ENCODE peak calls at places on chromosomes 12 and 14, in five cellular contexts. One of them, this sample, is unnamed.

GRCh38 chr14:49769581-49770211 is 1.7 kb downstream of the KLHDC2 start:
- DNase-seq in H54: no peak
- DNase-seq in GM23338: no peak
- DNase-seq in GM13977: no peak
- DNase-seq in AG04450: no peak
- DNase-seq in this sample: no peak

GRCh38 chr12:11433664-11434063 is 38.3 kb upstream of the PRB2 start:
- DNase-seq in H54: no peak
- DNase-seq in GM23338: no peak
- DNase-seq in GM13977: no peak
- DNase-seq in AG04450: no peak
- DNase-seq in this sample: no peak

GRCh38 chr12:107131832-107132616 is 38.7 kb upstream of the CRY1 start:
- DNase-seq in H54: peak
- DNase-seq in GM23338: peak
- DNase-seq in GM13977: peak
- DNase-seq in AG04450: peak
- DNase-seq in this sample: peak

GRCh38 chr14:41167040-41167439 is 439.6 kb upstream of the LRFN5 start:
- DNase-seq in H54: no peak
- DNase-seq in GM23338: peak
- DNase-seq in GM13977: no peak
- DNase-seq in AG04450: no peak
- DNase-seq in this sample: no peak

GRCh38 chr12:130465046-130465445 is 127.4 kb downstream of the PIWIL1 start:
- DNase-seq in H54: no peak
- DNase-seq in GM23338: no peak
- DNase-seq in GM13977: no peak
- DNase-seq in AG04450: no peak
- DNase-seq in this sample: no peak

GRCh38 chr14:74358176-74358829 is 10.0 kb downstream of the VRTN start:
- DNase-seq in H54: no peak
- DNase-seq in GM23338: no peak
- DNase-seq in GM13977: no peak
- DNase-seq in AG04450: no peak
- DNase-seq in this sample: no peak

GRCh38 chr12:40697566-40698257 is 5.5 kb downstream of the CNTN1 start:
- DNase-seq in H54: no peak
- DNase-seq in GM23338: no peak
- DNase-seq in GM13977: no peak
- DNase-seq in AG04450: no peak
- DNase-seq in this sample: no peak

GRCh38 chr12:116248930-116249329 is 28.6 kb downstream of the MED13L start:
- DNase-seq in H54: no peak
- DNase-seq in GM23338: no peak
- DNase-seq in GM13977: no peak
- DNase-seq in AG04450: no peak
- DNase-seq in this sample: no peak

GRCh38 chr14:103706551-103707328 is 8.5 kb downstream of the XRCC3 start:
- DNase-seq in H54: no peak
- DNase-seq in GM23338: no peak
- DNase-seq in GM13977: no peak
- DNase-seq in AG04450: no peak
- DNase-seq in this sample: no peak

GRCh38 chr14:105149146-105149781 is 19.3 kb downstream of the JAG2 start:
- DNase-seq in H54: no peak
- DNase-seq in GM23338: no peak
- DNase-seq in GM13977: no peak
- DNase-seq in AG04450: no peak
- DNase-seq in this sample: no peak

GRCh38 chr12:24749171-24749570 is 199.7 kb downstream of the BCAT1 start:
- DNase-seq in H54: no peak
- DNase-seq in GM23338: no peak
- DNase-seq in GM13977: no peak
- DNase-seq in AG04450: no peak
- DNase-seq in this sample: peak

GRCh38 chr12:32868885-32869284 is 27.7 kb downstream of the PKP2 start:
- DNase-seq in H54: no peak
- DNase-seq in GM23338: no peak
- DNase-seq in GM13977: no peak
- DNase-seq in AG04450: no peak
- DNase-seq in this sample: no peak

GRCh38 chr14:87494010-87494409 is 499.0 kb downstream of the GALC start:
- DNase-seq in H54: no peak
- DNase-seq in GM23338: peak
- DNase-seq in GM13977: no peak
- DNase-seq in AG04450: no peak
- DNase-seq in this sample: no peak

GRCh38 chr14:106211489-106211888 is 685.1 kb downstream of the TMEM121 start:
- DNase-seq in H54: no peak
- DNase-seq in GM23338: no peak
- DNase-seq in GM13977: no peak
- DNase-seq in AG04450: no peak
- DNase-seq in this sample: no peak

GRCh38 chr12:18981732-18982131 is 147.8 kb upstream of the PLEKHA5 start:
- DNase-seq in H54: no peak
- DNase-seq in GM23338: no peak
- DNase-seq in GM13977: no peak
- DNase-seq in AG04450: no peak
- DNase-seq in this sample: no peak

GRCh38 chr12:43284441-43284840 is 267.6 kb downstream of the ADAMTS20 start:
- DNase-seq in H54: no peak
- DNase-seq in GM23338: no peak
- DNase-seq in GM13977: no peak
- DNase-seq in AG04450: no peak
- DNase-seq in this sample: no peak

GRCh38 chr12:120168337-120168736 is 26.2 kb downstream of the GCN1 start:
- DNase-seq in H54: no peak
- DNase-seq in GM23338: no peak
- DNase-seq in GM13977: no peak
- DNase-seq in AG04450: no peak
- DNase-seq in this sample: no peak

GRCh38 chr12:58169826-58170225 is 228.5 kb downstream of the ATP23 start:
- DNase-seq in H54: no peak
- DNase-seq in GM23338: no peak
- DNase-seq in GM13977: no peak
- DNase-seq in AG04450: no peak
- DNase-seq in this sample: no peak

GRCh38 chr12:50803230-50803629 is 39.3 kb downstream of the ATF1 start:
- DNase-seq in H54: no peak
- DNase-seq in GM23338: no peak
- DNase-seq in GM13977: no peak
- DNase-seq in AG04450: no peak
- DNase-seq in this sample: no peak

GRCh38 chr12:6370994-6371754 is 4.2 kb downstream of the SCNN1A start:
- DNase-seq in H54: peak
- DNase-seq in GM23338: peak
- DNase-seq in GM13977: no peak
- DNase-seq in AG04450: no peak
- DNase-seq in this sample: peak

GRCh38 chr12:8026282-8026637 is 6.3 kb upstream of the FOXJ2 start:
- DNase-seq in H54: no peak
- DNase-seq in GM23338: no peak
- DNase-seq in GM13977: no peak
- DNase-seq in AG04450: no peak
- DNase-seq in this sample: no peak

GRCh38 chr12:26011099-26011498 is 52.6 kb downstream of the RASSF8 start:
- DNase-seq in H54: no peak
- DNase-seq in GM23338: no peak
- DNase-seq in GM13977: no peak
- DNase-seq in AG04450: peak
- DNase-seq in this sample: no peak